ENCODE peak calls at places on chromosomes 12 and 14, in five cellular contexts. G is thyroid gland; V is cardiac muscle cell; H is stimulated activated CD4-positive, alpha-beta T cell treated with anti-CD3 and anti-CD28 coated beads, Interleukin-4, amount 100 ng/mL, for 24 hours; S is omental fat pad. R is an unnamed sample.

GRCh38 chr12:107283652-107284051 is 190.3 kb upstream of the CRY1 start:
- DNase-seq in V (no peak), G (no peak), S (no peak), H (no peak), R (no peak)

GRCh38 chr12:6370576-6370935 is 4.8 kb downstream of the SCNN1A start:
- DNase-seq in G (peak; percentile 23), H (no peak), V (no peak), S (no peak), R (no peak)

GRCh38 chr12:70383484-70383883 is 17.4 kb downstream of the KCNMB4 start:
- DNase-seq in V (peak; percentile 49), G (no peak), S (no peak), H (no peak), R (no peak)

GRCh38 chr14:87732562-87732961 is 260.4 kb downstream of the GALC start:
- DNase-seq in V (no peak), H (no peak), G (no peak), S (no peak), R (no peak)

GRCh38 chr12:107845226-107845979 is 70.9 kb downstream of the ASCL4 start:
- DNase-seq in G (no peak), H (no peak), S (no peak), V (no peak), R (no peak)

GRCh38 chr12:116773276-116773731 is 35.2 kb downstream of the RNFT2 start:
- DNase-seq in S (no peak), G (no peak), H (no peak), V (no peak), R (peak; percentile 15)

GRCh38 chr14:93239869-93240677 is 33.0 kb downstream of the UBR7 start:
- DNase-seq in S (no peak), V (peak; percentile 39), G (no peak), H (no peak), R (peak; percentile 70)

GRCh38 chr14:54219281-54220121 is 177.3 kb upstream of the CDKN3 start:
- DNase-seq in S (no peak), V (no peak), H (no peak), G (no peak), R (peak; percentile 46)

GRCh38 chr14:51365241-51365940 is 125.3 kb downstream of the TMX1 start:
- DNase-seq in S (no peak), G (no peak), H (no peak), V (peak; percentile 67), R (peak; percentile 48)

GRCh38 chr12:1357171-1357570 is 237.2 kb downstream of the FBXL14 start:
- DNase-seq in V (peak; percentile 15), G (no peak), H (no peak), S (no peak), R (no peak)

GRCh38 chr14:70567791-70568190 is 32.7 kb downstream of the MED6 start:
- DNase-seq in H (no peak), V (peak; percentile 46), S (no peak), G (no peak), R (peak; percentile 42)

GRCh38 chr12:97380440-97380839 is 82.2 kb upstream of the RMST start:
- DNase-seq in H (no peak), S (no peak), G (no peak), V (no peak), R (no peak)

GRCh38 chr14:76456891-76457586 is 81.1 kb downstream of the ESRRB start:
- DNase-seq in S (no peak), H (no peak), V (no peak), G (no peak), R (no peak)

GRCh38 chr12:132400011-132400641 is 70.7 kb upstream of the GALNT9 start:
- DNase-seq in H (no peak), V (peak; percentile 8), G (no peak), S (no peak), R (no peak)

GRCh38 chr12:106021516-106021915 is 117.2 kb downstream of the NUAK1 start:
- DNase-seq in S (no peak), V (peak; percentile 53), G (no peak), H (no peak), R (no peak)

GRCh38 chr12:11067514-11067913 is 5.4 kb upstream of the TAS2R46 start:
- DNase-seq in G (no peak), S (no peak), H (no peak), V (peak; percentile 54), R (peak; percentile 56)

GRCh38 chr14:80698974-80699373 is 242.6 kb downstream of the CEP128 start:
- DNase-seq in H (no peak), S (no peak), G (no peak), V (no peak), R (no peak)

GRCh38 chr14:38248629-38249028 is 7.3 kb downstream of the CLEC14A start:
- DNase-seq in S (no peak), G (no peak), H (no peak), V (no peak), R (no peak)

GRCh38 chr12:58803893-58804292 is 116.4 kb downstream of the LRIG3 start:
- DNase-seq in H (no peak), S (no peak), V (peak; percentile 94), G (peak; percentile 3), R (peak; percentile 95)

GRCh38 chr14:74511966-74512365 is 18.4 kb downstream of the ISCA2 start:
- DNase-seq in H (no peak), V (no peak), G (no peak), S (no peak), R (no peak)

GRCh38 chr14:51448831-51449665 is 202.7 kb upstream of the FRMD6 start:
- DNase-seq in G (peak; percentile 44), V (peak; percentile 82), S (no peak), H (no peak), R (peak; percentile 87)

GRCh38 chr12:10722905-10723866 is at the start of gene YBX3:
- DNase-seq in S (peak; percentile 60), V (peak; percentile 90), G (peak; percentile 90), H (peak; percentile 30), R (peak; percentile 77)

GRCh38 chr12:24814379-24815086 is 134.4 kb downstream of the BCAT1 start:
- DNase-seq in G (no peak), V (no peak), S (no peak), H (no peak), R (no peak)

GRCh38 chr12:42792265-42792664 is 202.7 kb upstream of the PRICKLE1 start:
- DNase-seq in V (no peak), S (no peak), G (no peak), H (no peak), R (no peak)

GRCh38 chr12:121916719-121917118 is 1.7 kb upstream of the CFAP251 start:
- DNase-seq in S (no peak), V (peak; percentile 62), H (no peak), G (no peak), R (peak; percentile 56)

GRCh38 chr12:94244165-94245133 is 96.1 kb downstream of the PLXNC1 start:
- DNase-seq in V (no peak), H (peak; percentile 38), G (no peak), S (no peak), R (no peak)

GRCh38 chr12:50241178-50241577 is 42.1 kb downstream of the LIMA1 start:
- DNase-seq in G (no peak), H (no peak), S (no peak), V (no peak), R (no peak)

GRCh38 chr14:66432334-66432733 is 53.8 kb upstream of the CCDC196 start:
- DNase-seq in H (no peak), G (no peak), S (no peak), V (no peak), R (no peak)

GRCh38 chr12:99110866-99111265 is 465.8 kb downstream of the APAF1 start:
- DNase-seq in V (no peak), S (no peak), H (no peak), G (no peak), R (no peak)

GRCh38 chr14:57009585-57010515 is 199.6 kb upstream of the OTX2 start:
- DNase-seq in S (no peak), G (no peak), H (no peak), V (no peak), R (no peak)

GRCh38 chr14:56118611-56119181 is 485 bp downstream of the PELI2 start:
- DNase-seq in V (peak; percentile 18), G (peak; percentile 34), H (peak; percentile 14), S (no peak), R (no peak)

GRCh38 chr12:117125275-117125613 is 26.0 kb upstream of the TESC start:
- DNase-seq in V (no peak), G (no peak), S (no peak), H (no peak), R (no peak)

GRCh38 chr12:3046441-3047200 is 30.6 kb upstream of the TSPAN9 start:
- DNase-seq in H (no peak), S (no peak), G (peak; percentile 84), V (peak; percentile 43), R (peak; percentile 40)

GRCh38 chr14:104036250-104036649 is 49.2 kb upstream of the ASPG start:
- DNase-seq in G (no peak), H (no peak), V (no peak), S (no peak), R (no peak)

GRCh38 chr12:12665194-12665593 is 30.8 kb downstream of the GPR19 start:
- DNase-seq in G (no peak), S (no peak), V (no peak), H (no peak), R (no peak)

GRCh38 chr12:92369061-92369460 is 223.4 kb upstream of the BTG1 start:
- DNase-seq in G (no peak), S (no peak), H (no peak), V (no peak), R (no peak)

R was measured in fibroblast of mammary gland.